ENCODE peak calls at places on chromosomes 12 and 14, in six cellular contexts. V is lower leg skin; E is epithelial cell of esophagus; I is activated CD8-positive, alpha-beta T cell treated with anti-CD3 and anti-CD28 coated beads for 36 hours; Z is GM20000; A is left ventricle myocardium inferior. B is an unnamed sample.

GRCh38 chr12:44193281-44193680 is 357.4 kb downstream of the TMEM117 start:
- DNase-seq in E (peak), A (no peak), I (no peak), Z (peak), V (no peak), B (no peak)

GRCh38 chr12:128009108-128009507 is 257.9 kb upstream of the TMEM132C start:
- DNase-seq in E (no peak), I (no peak), A (no peak), Z (no peak), V (no peak), B (no peak)

GRCh38 chr14:63760014-63760413 is 32.1 kb upstream of the SGPP1 start:
- DNase-seq in A (no peak), Z (peak), I (no peak), V (no peak), E (no peak), B (no peak)

GRCh38 chr12:82019533-82019932 is 260.4 kb upstream of the PPFIA2 start:
- DNase-seq in E (peak), Z (no peak), I (peak), V (no peak), A (no peak), B (no peak)

GRCh38 chr12:124350491-124350890 is 55.6 kb downstream of the RFLNA start:
- DNase-seq in A (no peak), E (no peak), V (no peak), Z (no peak), I (no peak), B (no peak)

GRCh38 chr14:31083781-31084180 is 57.6 kb upstream of the STRN3 start:
- DNase-seq in E (no peak), A (no peak), I (no peak), Z (no peak), V (no peak), B (no peak)

GRCh38 chr12:565161-565560 is 98.1 kb downstream of the NINJ2 start:
- DNase-seq in V (no peak), E (no peak), I (no peak), Z (no peak), A (no peak), B (no peak)

GRCh38 chr12:51512438-51512837 is 78.6 kb upstream of the SCN8A start:
- DNase-seq in E (no peak), V (no peak), I (no peak), Z (no peak), A (no peak), B (no peak)

GRCh38 chr14:63662776-63663175 is 21.1 kb upstream of the WDR89 start:
- DNase-seq in A (no peak), V (no peak), E (no peak), I (no peak), Z (no peak), B (no peak)

GRCh38 chr14:41548666-41549065 is 58.0 kb upstream of the LRFN5 start:
- DNase-seq in E (no peak), Z (no peak), V (no peak), I (no peak), A (no peak), B (no peak)

GRCh38 chr14:94387051-94388026 is 1.1 kb downstream of the SERPINA1 start:
- DNase-seq in A (no peak), I (no peak), V (peak), E (no peak), Z (no peak), B (no peak)

GRCh38 chr14:65032319-65032718 is 45.6 kb downstream of the FNTB start:
- DNase-seq in E (no peak), V (peak), A (peak), Z (no peak), I (no peak), B (no peak)

GRCh38 chr12:42474391-42474790 is 115.2 kb downstream of the PRICKLE1 start:
- DNase-seq in I (no peak), V (no peak), Z (no peak), A (no peak), E (peak), B (no peak)

GRCh38 chr14:97978336-97978735 is 1181.2 kb downstream of the VRK1 start:
- DNase-seq in V (peak), I (peak), Z (no peak), A (peak), E (peak), B (peak)

GRCh38 chr12:45231515-45232145 is 15.7 kb downstream of the ANO6 start:
- DNase-seq in A (no peak), Z (no peak), E (peak), I (no peak), V (no peak), B (no peak)

GRCh38 chr12:3752096-3752709 is 706 bp downstream of the CRACR2A start:
- DNase-seq in I (peak), Z (peak), A (peak), E (no peak), V (peak), B (no peak)

GRCh38 chr14:51094282-51094821 is 553 bp downstream of the TRIM9 start:
- DNase-seq in Z (no peak), E (no peak), V (peak), I (peak), A (no peak), B (peak)

GRCh38 chr12:6927999-6928702 is 392 bp downstream of the ATN1 start:
- DNase-seq in Z (peak), V (no peak), A (no peak), E (no peak), I (no peak), B (no peak)

GRCh38 chr14:24984846-24985589 is 64.9 kb downstream of the STXBP6 start:
- DNase-seq in A (no peak), I (no peak), Z (no peak), V (no peak), E (no peak), B (no peak)

GRCh38 chr12:121452356-121453021 is 52.6 kb downstream of the RNF34 start:
- DNase-seq in Z (no peak), I (no peak), E (peak), A (no peak), V (peak), B (peak)

GRCh38 chr12:123847876-123848275 is 85.8 kb downstream of the DNAH10 start:
- DNase-seq in E (no peak), Z (no peak), I (no peak), A (no peak), V (no peak), B (no peak)

GRCh38 chr12:123044351-123044750 is 63.9 kb downstream of the ARL6IP4 start:
- DNase-seq in E (no peak), A (no peak), V (no peak), I (no peak), Z (no peak), B (no peak)

GRCh38 chr14:24398298-24398942 is 383 bp upstream of the NYNRIN start:
- DNase-seq in E (no peak), Z (no peak), A (peak), I (no peak), V (no peak), B (peak)

GRCh38 chr12:52778833-52779232 is 1.7 kb upstream of the KRT76 start:
- DNase-seq in A (no peak), I (no peak), E (no peak), V (no peak), Z (no peak), B (no peak)

GRCh38 chr12:88237954-88238353 is 95.8 kb downstream of the TMTC3 start:
- DNase-seq in A (no peak), E (peak), V (no peak), I (peak), Z (no peak), B (no peak)

GRCh38 chr14:53295985-53296582 is 143.0 kb upstream of the DDHD1 start:
- DNase-seq in V (no peak), E (peak), A (no peak), I (peak), Z (peak), B (peak)

GRCh38 chr14:37720131-37720530 is 124.7 kb downstream of the TTC6 start:
- DNase-seq in Z (no peak), I (no peak), V (no peak), E (peak), A (no peak), B (no peak)

GRCh38 chr14:68085742-68086141 is 266.2 kb downstream of the RAD51B start:
- DNase-seq in V (no peak), Z (no peak), I (no peak), E (no peak), A (no peak), B (no peak)

GRCh38 chr14:68081489-68081888 is 261.9 kb downstream of the RAD51B start:
- DNase-seq in Z (no peak), V (no peak), A (no peak), E (no peak), I (peak), B (no peak)

GRCh38 chr14:68082698-68083291 is 263.2 kb downstream of the RAD51B start:
- DNase-seq in I (no peak), Z (no peak), V (no peak), E (peak), A (no peak), B (no peak)

GRCh38 chr14:68079941-68080697 is 260.5 kb downstream of the RAD51B start:
- DNase-seq in A (no peak), Z (no peak), I (no peak), E (no peak), V (no peak), B (no peak)

GRCh38 chr14:68084256-68084655 is 264.7 kb downstream of the RAD51B start:
- DNase-seq in E (no peak), V (no peak), I (no peak), A (no peak), Z (no peak), B (no peak)
- TF ChIP-seq CTCF in E (peak), V (no peak), I (no peak), A (peak), Z (no peak), B (peak)

DNA sequence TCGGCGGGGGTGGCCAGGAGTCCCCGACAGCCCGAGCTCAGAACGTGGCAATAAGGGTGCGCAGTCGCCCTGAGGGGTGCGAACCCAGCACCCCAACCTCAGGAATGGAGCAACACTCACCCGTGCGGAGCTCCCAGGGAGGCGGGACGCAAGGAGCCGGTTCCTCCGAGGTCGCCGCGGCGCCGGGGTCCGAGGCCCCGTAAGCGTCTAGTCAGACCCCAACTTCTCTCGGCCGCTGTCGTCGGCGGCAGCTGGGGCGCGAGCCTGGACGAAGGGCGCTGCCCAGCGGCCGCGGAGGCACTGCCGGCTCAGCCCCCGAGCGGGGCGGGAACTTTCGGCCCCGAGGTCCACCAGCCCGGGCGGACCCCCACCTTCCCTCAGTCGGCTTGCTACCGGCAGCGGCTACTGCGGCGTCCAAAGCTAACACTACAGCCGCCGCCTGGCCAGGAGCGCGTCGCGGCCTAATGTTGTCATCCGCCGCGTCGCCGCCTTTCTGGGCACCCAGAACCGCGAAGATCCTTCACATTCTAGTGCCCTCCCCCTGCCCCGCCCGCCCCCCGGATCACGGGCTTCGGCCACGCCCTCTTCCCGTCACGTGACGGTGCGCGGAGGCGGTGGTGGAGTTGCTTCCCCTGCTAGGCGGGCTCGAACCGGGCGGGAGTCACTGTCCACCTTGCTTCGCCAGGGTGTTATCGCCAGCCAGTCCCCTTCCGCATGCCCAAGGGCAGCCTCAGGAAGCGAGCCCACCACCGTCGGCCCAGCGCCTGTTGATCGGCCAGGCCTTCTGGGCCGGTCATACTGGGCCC is at the start of gene OSBPL8:
- DNase-seq in V (peak), E (peak), I (peak), Z (peak), A (peak), B (peak)
- TF ChIP-seq CTCF in V (no peak), E (no peak), I (no peak), Z (no peak), A (peak), B (no peak)

DNA sequence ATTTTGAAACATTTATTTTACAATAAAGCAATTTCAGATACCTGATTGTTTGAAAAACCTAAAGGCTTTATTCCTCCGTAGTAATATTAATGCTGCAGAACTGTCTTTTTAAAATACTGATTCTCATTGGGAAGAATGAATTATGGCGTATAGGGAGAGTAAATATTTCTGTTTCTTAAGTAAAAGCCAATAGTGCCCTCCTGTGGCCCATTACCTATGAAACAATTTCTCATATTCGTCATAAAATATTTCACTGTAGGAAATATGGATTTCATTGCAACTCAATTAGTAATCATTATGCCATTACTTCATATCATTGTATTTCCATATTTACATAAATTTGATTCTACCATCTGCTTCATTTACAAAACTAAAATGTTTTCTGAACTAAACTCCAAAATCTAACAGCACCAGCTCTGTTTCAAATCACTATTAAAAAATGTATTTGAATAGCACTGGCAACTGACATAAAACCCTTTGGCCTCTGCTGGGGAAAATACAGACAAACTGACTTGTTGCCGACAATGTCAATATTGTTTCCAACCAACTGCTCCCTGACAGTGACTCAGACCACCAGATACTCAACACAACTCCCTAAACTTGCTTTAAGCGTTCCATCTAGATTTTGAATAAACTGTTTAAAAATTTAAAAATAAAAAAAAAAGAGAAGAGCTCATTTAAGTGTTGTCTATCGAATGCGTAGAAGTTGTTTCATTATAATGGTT is 290.3 kb downstream of the NAV3 start:
- DNase-seq in E (peak), I (no peak), Z (peak), V (no peak), A (no peak), B (no peak)
- TF ChIP-seq CTCF in E (peak), I (no peak), Z (no peak), V (no peak), A (peak), B (no peak)

GRCh38 chr14:87940894-87941293 is 52.1 kb downstream of the GALC start:
- DNase-seq in V (no peak), Z (no peak), E (no peak), A (no peak), I (no peak), B (no peak)

GRCh38 chr14:87944987-87945604 is 47.9 kb downstream of the GALC start:
- DNase-seq in I (no peak), E (peak), V (no peak), Z (peak), A (no peak), B (no peak)

GRCh38 chr14:87935081-87935828 is 57.7 kb downstream of the GALC start:
- DNase-seq in V (no peak), E (no peak), Z (no peak), I (no peak), A (no peak), B (no peak)

GRCh38 chr14:87935895-87936294 is 57.1 kb downstream of the GALC start:
- DNase-seq in I (no peak), V (no peak), E (peak), Z (no peak), A (no peak), B (no peak)

GRCh38 chr14:87940382-87940781 is 52.6 kb downstream of the GALC start:
- DNase-seq in A (no peak), Z (peak), V (no peak), E (no peak), I (no peak), B (no peak)
- TF ChIP-seq CTCF in A (no peak), Z (no peak), V (no peak), E (no peak), I (no peak), B (no peak)